ENCODE peak calls at places on chromosomes 13 and 19, in seven cellular contexts. One of them, this sample, is unnamed.

GRCh38 chr13:37047032-37047431 is 12.5 kb downstream of the SUPT20H start:
- DNase-seq in mammary epithelial cell: no peak
- DNase-seq in suprapubic skin: no peak
- DNase-seq in upper lobe of right lung: no peak
- DNase-seq in brain microvascular endothelial cell: no peak
- DNase-seq in sigmoid colon: no peak
- DNase-seq in WERI-Rb-1: no peak
- DNase-seq in this sample: no peak

GRCh38 chr19:11091343-11092153 is 2.3 kb downstream of the LDLR start:
- DNase-seq in mammary epithelial cell: peak; percentile 97
- DNase-seq in suprapubic skin: peak; percentile 87
- DNase-seq in upper lobe of right lung: no peak
- DNase-seq in brain microvascular endothelial cell: peak; percentile 81
- DNase-seq in sigmoid colon: peak; percentile 89
- DNase-seq in WERI-Rb-1: no peak
- DNase-seq in this sample: peak; percentile 85

GRCh38 chr13:61045197-61045596 is 370.5 kb downstream of the PCDH20 start:
- DNase-seq in mammary epithelial cell: no peak
- DNase-seq in suprapubic skin: no peak
- DNase-seq in upper lobe of right lung: no peak
- DNase-seq in brain microvascular endothelial cell: no peak
- DNase-seq in sigmoid colon: no peak
- DNase-seq in WERI-Rb-1: no peak
- DNase-seq in this sample: no peak

GRCh38 chr13:26348966-26349365 is 95.0 kb downstream of the CDK8 start:
- DNase-seq in mammary epithelial cell: no peak
- DNase-seq in suprapubic skin: no peak
- DNase-seq in upper lobe of right lung: no peak
- DNase-seq in brain microvascular endothelial cell: no peak
- DNase-seq in sigmoid colon: no peak
- DNase-seq in WERI-Rb-1: no peak
- DNase-seq in this sample: no peak

GRCh38 chr13:27712421-27712820 is 79.9 kb upstream of the GSX1 start:
- DNase-seq in mammary epithelial cell: no peak
- DNase-seq in suprapubic skin: no peak
- DNase-seq in upper lobe of right lung: no peak
- DNase-seq in brain microvascular endothelial cell: peak; percentile 3
- DNase-seq in sigmoid colon: no peak
- DNase-seq in WERI-Rb-1: peak; percentile 20
- DNase-seq in this sample: no peak

GRCh38 chr13:67238277-67238859 is 8.2 kb upstream of the PCDH9 start:
- DNase-seq in mammary epithelial cell: peak; percentile 9
- DNase-seq in suprapubic skin: no peak
- DNase-seq in upper lobe of right lung: no peak
- DNase-seq in brain microvascular endothelial cell: no peak
- DNase-seq in sigmoid colon: no peak
- DNase-seq in WERI-Rb-1: no peak
- DNase-seq in this sample: no peak

GRCh38 chr13:92553470-92554114 is 673.0 kb upstream of the GPC6 start:
- DNase-seq in mammary epithelial cell: no peak
- DNase-seq in suprapubic skin: no peak
- DNase-seq in upper lobe of right lung: no peak
- DNase-seq in brain microvascular endothelial cell: no peak
- DNase-seq in sigmoid colon: no peak
- DNase-seq in WERI-Rb-1: no peak
- DNase-seq in this sample: no peak

GRCh38 chr13:22316494-22317025 is 645.7 kb downstream of the FGF9 start:
- DNase-seq in mammary epithelial cell: no peak
- DNase-seq in suprapubic skin: no peak
- DNase-seq in upper lobe of right lung: no peak
- DNase-seq in brain microvascular endothelial cell: no peak
- DNase-seq in sigmoid colon: no peak
- DNase-seq in WERI-Rb-1: no peak
- DNase-seq in this sample: no peak

GRCh38 chr13:38542601-38543000 is 144.3 kb upstream of the FREM2 start:
- DNase-seq in mammary epithelial cell: peak; percentile 63
- DNase-seq in suprapubic skin: no peak
- DNase-seq in upper lobe of right lung: no peak
- DNase-seq in brain microvascular endothelial cell: no peak
- DNase-seq in sigmoid colon: no peak
- DNase-seq in WERI-Rb-1: no peak
- DNase-seq in this sample: no peak

GRCh38 chr19:18007939-18008673 is at the start of gene ARRDC2:
- DNase-seq in mammary epithelial cell: peak; percentile 84
- DNase-seq in suprapubic skin: peak; percentile 95
- DNase-seq in upper lobe of right lung: peak; percentile 94
- DNase-seq in brain microvascular endothelial cell: peak; percentile 76
- DNase-seq in sigmoid colon: peak; percentile 96
- DNase-seq in WERI-Rb-1: peak; percentile 73
- DNase-seq in this sample: peak; percentile 96

GRCh38 chr13:22561581-22561980 is 619.2 kb upstream of the SGCG start:
- DNase-seq in mammary epithelial cell: no peak
- DNase-seq in suprapubic skin: no peak
- DNase-seq in upper lobe of right lung: no peak
- DNase-seq in brain microvascular endothelial cell: no peak
- DNase-seq in sigmoid colon: no peak
- DNase-seq in WERI-Rb-1: no peak
- DNase-seq in this sample: no peak

GRCh38 chr13:31722684-31723083 is 16.6 kb upstream of the RXFP2 start:
- DNase-seq in mammary epithelial cell: no peak
- DNase-seq in suprapubic skin: no peak
- DNase-seq in upper lobe of right lung: no peak
- DNase-seq in brain microvascular endothelial cell: no peak
- DNase-seq in sigmoid colon: no peak
- DNase-seq in WERI-Rb-1: no peak
- DNase-seq in this sample: no peak

GRCh38 chr19:3539743-3540118 is 757 bp downstream of the TEKTIP1 start:
- DNase-seq in mammary epithelial cell: no peak
- DNase-seq in suprapubic skin: no peak
- DNase-seq in upper lobe of right lung: no peak
- DNase-seq in brain microvascular endothelial cell: no peak
- DNase-seq in sigmoid colon: no peak
- DNase-seq in WERI-Rb-1: no peak
- DNase-seq in this sample: no peak

GRCh38 chr13:77907653-77908341 is 10.8 kb downstream of the EDNRB start:
- DNase-seq in mammary epithelial cell: no peak
- DNase-seq in suprapubic skin: no peak
- DNase-seq in upper lobe of right lung: no peak
- DNase-seq in brain microvascular endothelial cell: no peak
- DNase-seq in sigmoid colon: no peak
- DNase-seq in WERI-Rb-1: no peak
- DNase-seq in this sample: no peak

GRCh38 chr19:14556662-14557188 is 15.1 kb downstream of the NDUFB7 start:
- DNase-seq in mammary epithelial cell: peak; percentile 76
- DNase-seq in suprapubic skin: peak; percentile 78
- DNase-seq in upper lobe of right lung: peak; percentile 88
- DNase-seq in brain microvascular endothelial cell: peak; percentile 70
- DNase-seq in sigmoid colon: peak; percentile 76
- DNase-seq in WERI-Rb-1: peak; percentile 75
- DNase-seq in this sample: no peak

GRCh38 chr19:38389101-38389925 is 816 bp downstream of the SPRED3 start:
- DNase-seq in mammary epithelial cell: peak; percentile 66
- DNase-seq in suprapubic skin: no peak
- DNase-seq in upper lobe of right lung: no peak
- DNase-seq in brain microvascular endothelial cell: peak; percentile 72
- DNase-seq in sigmoid colon: no peak
- DNase-seq in WERI-Rb-1: peak; percentile 36
- DNase-seq in this sample: no peak

GRCh38 chr19:29843180-29844051 is 31.6 kb downstream of the CCNE1 start:
- DNase-seq in mammary epithelial cell: no peak
- DNase-seq in suprapubic skin: peak; percentile 69
- DNase-seq in upper lobe of right lung: peak; percentile 68
- DNase-seq in brain microvascular endothelial cell: peak; percentile 1
- DNase-seq in sigmoid colon: peak; percentile 67
- DNase-seq in WERI-Rb-1: peak; percentile 38
- DNase-seq in this sample: no peak

GRCh38 chr19:12884627-12884925 is 2.4 kb downstream of the KLF1 start:
- DNase-seq in mammary epithelial cell: no peak
- DNase-seq in suprapubic skin: no peak
- DNase-seq in upper lobe of right lung: no peak
- DNase-seq in brain microvascular endothelial cell: no peak
- DNase-seq in sigmoid colon: no peak
- DNase-seq in WERI-Rb-1: no peak
- DNase-seq in this sample: no peak
- H3K4me3 ChIP-seq in mammary epithelial cell: no peak overlapping the region
- H3K4me3 ChIP-seq in suprapubic skin: peak overlapping the region; percentile 49
- H3K4me3 ChIP-seq in upper lobe of right lung: peak overlapping the region; percentile 44
- H3K4me3 ChIP-seq in brain microvascular endothelial cell: no peak overlapping the region
- H3K4me3 ChIP-seq in sigmoid colon: no peak overlapping the region
- H3K4me3 ChIP-seq in WERI-Rb-1: no peak overlapping the region
- H3K4me3 ChIP-seq in this sample: peak overlapping the region; percentile 57

GRCh38 chr19:33486407-33486806 is 35.2 kb downstream of the PEPD start:
- DNase-seq in mammary epithelial cell: no peak
- DNase-seq in suprapubic skin: peak; percentile 49
- DNase-seq in upper lobe of right lung: peak; percentile 47
- DNase-seq in brain microvascular endothelial cell: no peak
- DNase-seq in sigmoid colon: peak; percentile 57
- DNase-seq in WERI-Rb-1: no peak
- DNase-seq in this sample: no peak
- H3K27ac ChIP-seq in mammary epithelial cell: no peak overlapping the region
- H3K27ac ChIP-seq in suprapubic skin: no peak overlapping the region
- H3K27ac ChIP-seq in upper lobe of right lung: no peak overlapping the region
- H3K27ac ChIP-seq in brain microvascular endothelial cell: no peak overlapping the region
- H3K27ac ChIP-seq in sigmoid colon: no peak overlapping the region
- H3K27ac ChIP-seq in WERI-Rb-1: no peak overlapping the region
- H3K27ac ChIP-seq in this sample: no peak overlapping the region

DNA sequence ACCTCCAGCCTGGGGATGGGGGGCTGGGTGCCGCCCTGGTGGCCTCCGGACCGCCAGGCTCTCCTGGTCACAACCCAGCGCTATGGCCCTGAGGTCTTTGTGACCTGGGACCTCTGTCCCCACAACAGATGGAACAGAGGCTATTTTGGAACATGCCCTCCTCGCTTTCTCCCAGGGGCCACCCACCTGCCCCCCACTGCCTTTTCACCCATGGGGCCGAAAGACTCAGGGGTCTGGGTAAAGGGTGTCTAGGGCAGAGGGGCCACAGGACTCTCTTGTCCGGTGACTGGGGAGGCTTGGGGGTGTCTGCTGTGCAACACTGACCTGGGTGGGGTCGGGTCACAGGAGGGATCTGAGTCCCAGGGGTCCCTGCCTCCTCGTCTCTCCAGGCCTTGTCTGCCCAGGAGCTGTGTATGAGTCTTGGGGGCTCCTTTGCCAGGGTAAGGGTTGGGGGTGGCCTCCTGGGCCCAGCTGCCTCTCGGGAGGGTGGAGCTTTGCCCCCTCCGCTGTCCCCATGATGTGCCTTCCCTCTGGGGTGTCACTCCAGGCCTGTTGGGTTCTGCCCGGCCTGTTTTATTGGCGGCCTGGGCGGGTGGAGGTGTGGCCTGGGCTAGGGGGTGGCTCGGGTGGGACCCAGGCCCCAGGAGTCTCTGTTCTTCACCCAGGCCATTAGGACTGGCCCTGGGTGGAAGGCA is 2.0 kb downstream of the ARID3A start:
- DNase-seq in mammary epithelial cell: no peak
- DNase-seq in suprapubic skin: no peak
- DNase-seq in upper lobe of right lung: no peak
- DNase-seq in brain microvascular endothelial cell: no peak
- DNase-seq in sigmoid colon: no peak
- DNase-seq in WERI-Rb-1: no peak
- DNase-seq in this sample: no peak
- H3K4me3 ChIP-seq in mammary epithelial cell: no peak overlapping the region
- H3K4me3 ChIP-seq in suprapubic skin: peak overlapping the region; percentile 97
- H3K4me3 ChIP-seq in upper lobe of right lung: peak overlapping the region; percentile 91
- H3K4me3 ChIP-seq in brain microvascular endothelial cell: peak overlapping the region; percentile 82
- H3K4me3 ChIP-seq in sigmoid colon: peak overlapping the region; percentile 85
- H3K4me3 ChIP-seq in WERI-Rb-1: peak overlapping the region; percentile 72
- H3K4me3 ChIP-seq in this sample: peak overlapping the region; percentile 78

GRCh38 chr19:19160489-19161035 is 9.5 kb downstream of the MEF2B start:
- DNase-seq in mammary epithelial cell: no peak
- DNase-seq in suprapubic skin: no peak
- DNase-seq in upper lobe of right lung: no peak
- DNase-seq in brain microvascular endothelial cell: no peak
- DNase-seq in sigmoid colon: no peak
- DNase-seq in WERI-Rb-1: no peak
- DNase-seq in this sample: no peak
- H3K27ac ChIP-seq in mammary epithelial cell: no peak overlapping the region
- H3K27ac ChIP-seq in suprapubic skin: no peak overlapping the region
- H3K27ac ChIP-seq in upper lobe of right lung: no peak overlapping the region
- H3K27ac ChIP-seq in brain microvascular endothelial cell: no peak overlapping the region
- H3K27ac ChIP-seq in sigmoid colon: no peak overlapping the region
- H3K27ac ChIP-seq in WERI-Rb-1: no peak overlapping the region
- H3K27ac ChIP-seq in this sample: no peak overlapping the region

GRCh38 chr19:34399886-34400285 is 4.3 kb upstream of the PDCD2L start:
- DNase-seq in mammary epithelial cell: no peak
- DNase-seq in suprapubic skin: no peak
- DNase-seq in upper lobe of right lung: no peak
- DNase-seq in brain microvascular endothelial cell: no peak
- DNase-seq in sigmoid colon: no peak
- DNase-seq in WERI-Rb-1: no peak
- DNase-seq in this sample: no peak
- H3K4me3 ChIP-seq in mammary epithelial cell: no peak overlapping the region
- H3K4me3 ChIP-seq in suprapubic skin: no peak overlapping the region
- H3K4me3 ChIP-seq in upper lobe of right lung: no peak overlapping the region
- H3K4me3 ChIP-seq in brain microvascular endothelial cell: no peak overlapping the region
- H3K4me3 ChIP-seq in sigmoid colon: no peak overlapping the region
- H3K4me3 ChIP-seq in WERI-Rb-1: no peak overlapping the region
- H3K4me3 ChIP-seq in this sample: no peak overlapping the region

DNA sequence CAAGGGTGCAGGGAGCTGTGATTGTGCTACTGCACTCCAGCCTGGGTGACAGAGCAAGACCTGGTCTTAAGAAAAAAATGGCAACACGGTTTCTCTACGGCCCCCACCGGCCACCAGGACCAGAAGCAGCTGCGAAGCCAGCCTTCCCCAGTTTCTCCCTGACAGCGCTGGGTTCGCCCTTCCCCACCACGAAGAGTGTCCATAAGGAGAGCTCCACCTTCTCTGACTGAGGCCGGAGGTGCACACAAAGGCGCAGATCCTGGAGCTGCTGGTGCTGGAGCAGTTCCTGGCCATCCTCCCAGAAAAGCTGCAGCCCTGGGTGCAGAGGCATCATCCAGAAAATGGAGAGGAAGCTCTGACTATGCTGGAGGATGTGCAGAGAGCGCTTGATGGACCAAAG is 52.2 kb upstream of the ZNF599 start:
- DNase-seq in mammary epithelial cell: no peak
- DNase-seq in suprapubic skin: no peak
- DNase-seq in upper lobe of right lung: no peak
- DNase-seq in brain microvascular endothelial cell: no peak
- DNase-seq in sigmoid colon: no peak
- DNase-seq in WERI-Rb-1: no peak
- DNase-seq in this sample: no peak
- H3K27ac ChIP-seq in mammary epithelial cell: no peak overlapping the region
- H3K27ac ChIP-seq in suprapubic skin: no peak overlapping the region
- H3K27ac ChIP-seq in upper lobe of right lung: no peak overlapping the region
- H3K27ac ChIP-seq in brain microvascular endothelial cell: no peak overlapping the region
- H3K27ac ChIP-seq in sigmoid colon: no peak overlapping the region
- H3K27ac ChIP-seq in WERI-Rb-1: no peak overlapping the region
- H3K27ac ChIP-seq in this sample: no peak overlapping the region

GRCh38 chr13:49113526-49114286 is 106.4 kb upstream of the MLNR start:
- DNase-seq in mammary epithelial cell: peak; percentile 29
- DNase-seq in suprapubic skin: no peak
- DNase-seq in upper lobe of right lung: no peak
- DNase-seq in brain microvascular endothelial cell: no peak
- DNase-seq in sigmoid colon: no peak
- DNase-seq in WERI-Rb-1: no peak
- DNase-seq in this sample: no peak
- H3K4me3 ChIP-seq in mammary epithelial cell: peak overlapping the region; percentile 45
- H3K4me3 ChIP-seq in suprapubic skin: no peak overlapping the region
- H3K4me3 ChIP-seq in upper lobe of right lung: no peak overlapping the region
- H3K4me3 ChIP-seq in brain microvascular endothelial cell: peak overlapping the region; percentile 23
- H3K4me3 ChIP-seq in sigmoid colon: no peak overlapping the region
- H3K4me3 ChIP-seq in WERI-Rb-1: no peak overlapping the region
- H3K4me3 ChIP-seq in this sample: no peak overlapping the region